ENCODE peak calls at places on chromosomes 4 and X, in five cellular contexts. I is ascending aorta, U is testis, N is tibial nerve, P is spleen. M is an unnamed sample. For H3K4me1, the result is how much of the 10 kb centered on the place peaks cover.

GRCh38 chr4:140635606-140636005 is 66.8 kb upstream of the UCP1 start:
- DNase-seq in I (no peak), U (peak), N (no peak), P (no peak), M (no peak)

GRCh38 chr4:83993774-83994173 is 457.9 kb downstream of the GPAT3 start:
- DNase-seq in I (no peak), U (no peak), N (no peak), P (no peak), M (no peak)

GRCh38 chr4:8433181-8433580 is 7.3 kb downstream of the ACOX3 start:
- DNase-seq in I (no peak), U (no peak), N (no peak), P (no peak), M (no peak)

GRCh38 chrX:155966876-155967275 is 30.6 kb upstream of the IL9R start:
- DNase-seq in I (no peak), U (peak), N (no peak), P (no peak), M (no peak)

GRCh38 chr4:54840992-54841768 is 183.4 kb downstream of the KIT start:
- DNase-seq in I (no peak), U (peak), N (no peak), P (no peak), M (no peak)

GRCh38 chr4:185809517-185810071 is 2.4 kb downstream of the SORBS2 start:
- DNase-seq in I (no peak), U (no peak), N (no peak), P (no peak), M (no peak)

GRCh38 chrX:11386001-11386523 is 92.8 kb downstream of the AMELX start:
- DNase-seq in I (peak), U (no peak), N (no peak), P (no peak), M (no peak)

GRCh38 chr4:139085141-139085540 is 69.6 kb downstream of the NOCT start:
- DNase-seq in I (no peak), U (no peak), N (no peak), P (no peak), M (no peak)

GRCh38 chr4:177125656-177126055 is 184.0 kb upstream of the NEIL3 start:
- DNase-seq in I (no peak), U (no peak), N (no peak), P (no peak), M (no peak)

GRCh38 chr4:132572210-132572609 is 576.9 kb upstream of the PCDH10 start:
- DNase-seq in I (no peak), U (no peak), N (no peak), P (no peak), M (no peak)

GRCh38 chr4:129362685-129363274 is 266.8 kb downstream of the C4orf33 start:
- DNase-seq in I (peak), U (peak), N (peak), P (no peak), M (no peak)

GRCh38 chr4:46016306-46016705 is 107.5 kb downstream of the GABRG1 start:
- DNase-seq in I (no peak), U (no peak), N (no peak), P (no peak), M (no peak)

GRCh38 chr4:153809307-153809706 is 20.4 kb upstream of the SFRP2 start:
- DNase-seq in I (no peak), U (no peak), N (no peak), P (no peak), M (no peak)

GRCh38 chr4:97938141-97938540 is 205.1 kb downstream of the STPG2 start:
- DNase-seq in I (no peak), U (no peak), N (no peak), P (no peak), M (no peak)

GRCh38 chr4:143390764-143391163 is 54.1 kb downstream of the GAB1 start:
- DNase-seq in I (no peak), U (no peak), N (no peak), P (no peak), M (no peak)

GRCh38 chr4:143382539-143382938 is 45.9 kb downstream of the GAB1 start:
- DNase-seq in I (no peak), U (no peak), N (no peak), P (no peak), M (no peak)

GRCh38 chr4:143384381-143384994 is 47.8 kb downstream of the GAB1 start:
- DNase-seq in I (peak), U (no peak), N (no peak), P (no peak), M (no peak)

GRCh38 chr4:143389543-143390195 is 53.0 kb downstream of the GAB1 start:
- DNase-seq in I (no peak), U (no peak), N (no peak), P (no peak), M (no peak)

DNA sequence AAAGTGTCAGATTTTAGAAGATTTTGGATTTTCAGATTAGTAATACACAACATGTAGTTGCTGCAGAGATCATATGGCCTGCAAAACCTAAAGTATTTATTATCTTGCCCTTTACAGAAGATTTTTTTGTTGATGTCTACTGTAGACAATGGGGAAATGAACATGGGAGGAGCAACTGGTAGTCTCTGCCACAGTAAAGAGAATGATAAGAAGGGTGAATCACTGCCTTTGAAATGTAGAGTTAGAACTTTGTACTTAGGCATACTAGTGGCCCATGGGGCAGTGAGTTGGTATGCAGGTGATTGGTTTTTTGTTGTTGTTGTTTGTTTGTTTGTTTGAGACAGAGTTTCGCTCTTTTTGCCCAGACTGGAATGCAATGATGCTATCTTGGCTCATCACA is 50.1 kb downstream of the GAB1 start:
- DNase-seq in I (no peak), U (no peak), N (no peak), P (no peak), M (no peak)
- H3K4me1 ChIP-seq in I (under half), U (under half), N (under half), P (under half), M (under half)

DNA sequence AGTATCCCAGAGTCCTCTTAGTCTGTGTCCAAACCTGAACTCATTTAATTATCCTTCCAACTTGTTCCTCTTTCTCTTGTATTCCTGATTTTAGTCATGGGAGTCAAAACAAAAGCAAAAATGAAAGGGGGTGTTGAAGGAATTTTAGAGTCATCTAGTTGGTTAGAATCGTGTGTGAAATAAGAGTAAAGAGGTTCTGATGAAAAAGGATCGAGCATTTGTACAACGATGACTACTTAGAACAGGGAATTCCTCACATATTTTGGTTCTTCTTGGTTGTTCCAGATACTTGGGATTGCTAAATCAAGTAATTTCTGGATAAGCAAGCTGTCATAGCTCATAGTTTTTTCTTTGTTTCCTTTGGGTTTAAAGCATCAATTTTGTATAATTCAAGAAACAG is 194.4 kb downstream of the BCOR start:
- DNase-seq in I (no peak), U (no peak), N (no peak), P (no peak), M (no peak)
- H3K4me1 ChIP-seq in I (under half), U (under half), N (under half), P (under half), M (under half)

GRCh38 chr4:40621229-40621591 is 8.5 kb downstream of the RBM47 start:
- DNase-seq in I (no peak), U (no peak), N (no peak), P (no peak), M (no peak)
- H3K4me1 ChIP-seq in I (under half), U (under half), N (under half), P (under half), M (under half)

DNA sequence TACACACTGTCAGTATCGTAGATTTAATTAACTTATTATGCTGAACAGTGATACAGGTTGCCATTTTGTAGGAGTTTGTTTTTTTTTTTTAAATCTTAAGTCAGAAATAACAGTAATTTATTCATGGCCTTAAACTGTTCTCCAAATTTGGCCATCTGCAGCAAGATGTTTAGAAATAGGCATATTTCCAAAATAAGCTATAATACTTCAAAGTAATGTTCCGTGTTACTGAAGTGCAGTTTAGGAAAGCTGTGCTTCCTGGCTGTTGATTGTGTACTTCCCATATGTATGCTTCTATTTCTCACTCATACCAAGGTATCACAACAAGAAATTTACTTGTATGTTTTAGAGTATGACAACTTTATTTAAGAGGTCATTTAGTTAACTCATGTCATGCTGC is 28.9 kb downstream of the CPEB2 start:
- DNase-seq in I (no peak), U (no peak), N (no peak), P (no peak), M (no peak)
- H3K4me1 ChIP-seq in I (under half), U (under half), N (under half), P (under half), M (under half)

GRCh38 chrX:13790206-13791131 is 26.4 kb downstream of the GPM6B start:
- DNase-seq in I (no peak), U (no peak), N (no peak), P (no peak), M (no peak)
- H3K4me1 ChIP-seq in I (under half), U (under half), N (under half), P (under half), M (under half)

GRCh38 chrX:154734101-154734781 is 16.6 kb downstream of the GAB3 start:
- DNase-seq in I (peak), U (peak), N (no peak), P (peak), M (no peak)
- H3K4me1 ChIP-seq in I (under half), U (under half), N (under half), P (half or more), M (half or more)

DNA sequence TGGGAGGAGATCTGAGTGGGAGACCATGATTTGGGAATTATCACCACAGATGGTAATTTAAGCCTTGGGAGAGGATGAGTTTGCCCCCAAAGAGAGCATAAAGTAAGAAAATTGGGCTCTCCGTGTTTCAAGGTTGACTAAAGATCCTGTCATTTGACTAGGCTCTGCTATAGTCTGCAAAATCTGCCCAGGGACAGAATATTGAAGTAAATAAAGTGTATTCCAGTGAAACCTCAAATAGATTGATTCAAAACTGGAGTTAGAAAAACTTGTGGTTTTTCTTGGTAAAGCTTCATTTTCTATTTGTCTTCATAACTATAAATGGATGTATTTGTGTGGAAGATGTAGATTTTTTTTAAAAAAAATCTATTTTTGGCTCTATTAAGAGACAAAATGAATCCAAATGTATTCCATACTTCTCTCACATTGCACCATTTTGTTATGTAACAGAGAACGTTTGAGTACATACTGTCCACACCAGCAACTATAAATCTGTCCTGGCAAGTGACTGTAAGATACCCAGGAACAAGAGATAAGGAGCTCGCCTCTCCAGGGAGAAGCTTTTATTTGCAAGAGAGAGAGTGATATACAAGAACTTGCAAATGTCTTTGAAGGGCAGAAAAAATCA is 170.2 kb downstream of the CBR4 start:
- DNase-seq in I (no peak), U (no peak), N (no peak), P (no peak), M (no peak)
- H3K4me1 ChIP-seq in I (under half), U (under half), N (under half), P (under half), M (half or more)

GRCh38 chr4:168162604-168163003 is 70.3 kb downstream of the ANXA10 start:
- DNase-seq in I (no peak), U (peak), N (no peak), P (no peak), M (no peak)

GRCh38 chr4:168167714-168168284 is 75.5 kb downstream of the ANXA10 start:
- DNase-seq in I (no peak), U (no peak), N (no peak), P (no peak), M (no peak)

GRCh38 chr4:168164915-168165548 is 72.7 kb downstream of the ANXA10 start:
- DNase-seq in I (no peak), U (no peak), N (no peak), P (no peak), M (no peak)

GRCh38 chr4:168163106-168163505 is 70.8 kb downstream of the ANXA10 start:
- DNase-seq in I (no peak), U (no peak), N (no peak), P (no peak), M (no peak)
- H3K4me1 ChIP-seq in I (under half), U (under half), N (under half), P (under half), M (under half)